ENCODE peak calls at places on chromosomes 4 and X, in five cellular contexts. One of them, this sample, is unnamed.

GRCh38 chr4:1514612-1515011 is 108.4 kb upstream of the NKX1-1 start:
- DNase-seq in foreskin fibroblast: no peak
- DNase-seq in astrocyte of the cerebellum: no peak
- DNase-seq in NT2/D1: no peak
- DNase-seq in fibroblast of mammary gland: no peak
- DNase-seq in this sample: no peak

GRCh38 chrX:134776844-134777370 is 118.6 kb upstream of the PLAC1 start:
- DNase-seq in astrocyte of the cerebellum: no peak
- DNase-seq in fibroblast of mammary gland: no peak
- DNase-seq in foreskin fibroblast: no peak
- DNase-seq in NT2/D1: no peak
- DNase-seq in this sample: no peak

GRCh38 chr4:48396043-48396442 is 54.7 kb downstream of the SLAIN2 start:
- DNase-seq in foreskin fibroblast: no peak
- DNase-seq in NT2/D1: no peak
- DNase-seq in fibroblast of mammary gland: no peak
- DNase-seq in astrocyte of the cerebellum: no peak
- DNase-seq in this sample: no peak

GRCh38 chr4:18366762-18367358 is 345.3 kb upstream of the LCORL start:
- DNase-seq in astrocyte of the cerebellum: peak
- DNase-seq in foreskin fibroblast: peak
- DNase-seq in fibroblast of mammary gland: peak
- DNase-seq in NT2/D1: peak
- DNase-seq in this sample: no peak

GRCh38 chrX:152480269-152481212 is 29.4 kb upstream of the GABRA3 start:
- DNase-seq in fibroblast of mammary gland: no peak
- DNase-seq in astrocyte of the cerebellum: no peak
- DNase-seq in foreskin fibroblast: no peak
- DNase-seq in NT2/D1: no peak
- DNase-seq in this sample: no peak

GRCh38 chrX:82320554-82320953 is 1118.7 kb downstream of the SH3BGRL start:
- DNase-seq in astrocyte of the cerebellum: no peak
- DNase-seq in fibroblast of mammary gland: no peak
- DNase-seq in foreskin fibroblast: no peak
- DNase-seq in NT2/D1: no peak
- DNase-seq in this sample: no peak

GRCh38 chr4:13219971-13220370 is 264.2 kb downstream of the RAB28 start:
- DNase-seq in astrocyte of the cerebellum: no peak
- DNase-seq in foreskin fibroblast: no peak
- DNase-seq in fibroblast of mammary gland: no peak
- DNase-seq in NT2/D1: no peak
- DNase-seq in this sample: no peak

GRCh38 chr4:109315818-109316217 is 13.4 kb upstream of the COL25A1 start:
- DNase-seq in astrocyte of the cerebellum: no peak
- DNase-seq in NT2/D1: no peak
- DNase-seq in foreskin fibroblast: no peak
- DNase-seq in fibroblast of mammary gland: no peak
- DNase-seq in this sample: no peak

GRCh38 chrX:121853762-121854613 is 806.6 kb downstream of the GLUD2 start:
- DNase-seq in foreskin fibroblast: no peak
- DNase-seq in fibroblast of mammary gland: no peak
- DNase-seq in NT2/D1: no peak
- DNase-seq in astrocyte of the cerebellum: no peak
- DNase-seq in this sample: no peak

GRCh38 chr4:80336582-80336981 is 1.1 kb downstream of the CFAP299 start:
- DNase-seq in foreskin fibroblast: no peak
- DNase-seq in NT2/D1: peak
- DNase-seq in fibroblast of mammary gland: peak
- DNase-seq in astrocyte of the cerebellum: no peak
- DNase-seq in this sample: no peak

GRCh38 chr4:173855015-173855414 is 325.0 kb upstream of the HAND2 start:
- DNase-seq in foreskin fibroblast: no peak
- DNase-seq in fibroblast of mammary gland: no peak
- DNase-seq in NT2/D1: no peak
- DNase-seq in astrocyte of the cerebellum: no peak
- DNase-seq in this sample: no peak

GRCh38 chr4:55553442-55553841 is 6.7 kb upstream of the CLOCK start:
- DNase-seq in fibroblast of mammary gland: peak
- DNase-seq in foreskin fibroblast: peak
- DNase-seq in astrocyte of the cerebellum: no peak
- DNase-seq in NT2/D1: no peak
- DNase-seq in this sample: peak

GRCh38 chrX:10327651-10328050 is 170.9 kb downstream of the CLCN4 start:
- DNase-seq in astrocyte of the cerebellum: no peak
- DNase-seq in fibroblast of mammary gland: peak
- DNase-seq in NT2/D1: no peak
- DNase-seq in foreskin fibroblast: no peak
- DNase-seq in this sample: no peak

GRCh38 chrX:45889471-45889870 is 655.8 kb downstream of the ZNF674 start:
- DNase-seq in foreskin fibroblast: peak
- DNase-seq in NT2/D1: no peak
- DNase-seq in astrocyte of the cerebellum: no peak
- DNase-seq in fibroblast of mammary gland: peak
- DNase-seq in this sample: peak

GRCh38 chrX:39883664-39884063 is 214.1 kb downstream of the BCOR start:
- DNase-seq in fibroblast of mammary gland: no peak
- DNase-seq in foreskin fibroblast: no peak
- DNase-seq in astrocyte of the cerebellum: no peak
- DNase-seq in NT2/D1: no peak
- DNase-seq in this sample: no peak

GRCh38 chr4:98452091-98452490 is 190.9 kb downstream of the RAP1GDS1 start:
- DNase-seq in NT2/D1: no peak
- DNase-seq in astrocyte of the cerebellum: no peak
- DNase-seq in foreskin fibroblast: no peak
- DNase-seq in fibroblast of mammary gland: peak
- DNase-seq in this sample: no peak

GRCh38 chr4:17814140-17814539 is 3.4 kb downstream of the NCAPG start:
- DNase-seq in fibroblast of mammary gland: peak
- DNase-seq in foreskin fibroblast: no peak
- DNase-seq in astrocyte of the cerebellum: no peak
- DNase-seq in NT2/D1: no peak
- DNase-seq in this sample: no peak

GRCh38 chr4:181757921-181758320 is 485.3 kb upstream of the TENM3 start:
- DNase-seq in foreskin fibroblast: no peak
- DNase-seq in fibroblast of mammary gland: no peak
- DNase-seq in astrocyte of the cerebellum: no peak
- DNase-seq in NT2/D1: no peak
- DNase-seq in this sample: no peak

GRCh38 chrX:114906978-114907510 is 110.4 kb downstream of the IL13RA2 start:
- DNase-seq in foreskin fibroblast: no peak
- DNase-seq in fibroblast of mammary gland: no peak
- DNase-seq in NT2/D1: peak
- DNase-seq in astrocyte of the cerebellum: no peak
- DNase-seq in this sample: no peak

GRCh38 chr4:26288308-26288982 is 32.4 kb upstream of the RBPJ start:
- DNase-seq in astrocyte of the cerebellum: no peak
- DNase-seq in NT2/D1: no peak
- DNase-seq in fibroblast of mammary gland: peak
- DNase-seq in foreskin fibroblast: peak
- DNase-seq in this sample: peak

GRCh38 chr4:113827285-113827684 is 65.7 kb upstream of the CAMK2D start:
- DNase-seq in astrocyte of the cerebellum: no peak
- DNase-seq in foreskin fibroblast: peak
- DNase-seq in NT2/D1: no peak
- DNase-seq in fibroblast of mammary gland: peak
- DNase-seq in this sample: no peak

GRCh38 chrX:136546369-136546768 is 14.4 kb downstream of the VGLL1 start:
- DNase-seq in NT2/D1: no peak
- DNase-seq in foreskin fibroblast: no peak
- DNase-seq in fibroblast of mammary gland: no peak
- DNase-seq in astrocyte of the cerebellum: no peak
- DNase-seq in this sample: no peak

GRCh38 chr4:108113229-108113628 is 55.5 kb downstream of the LEF1 start:
- DNase-seq in foreskin fibroblast: no peak
- DNase-seq in fibroblast of mammary gland: peak
- DNase-seq in astrocyte of the cerebellum: no peak
- DNase-seq in NT2/D1: no peak
- DNase-seq in this sample: no peak

GRCh38 chr4:24042094-24042493 is 152.2 kb upstream of the PPARGC1A start:
- DNase-seq in fibroblast of mammary gland: peak
- DNase-seq in astrocyte of the cerebellum: peak
- DNase-seq in foreskin fibroblast: peak
- DNase-seq in NT2/D1: no peak
- DNase-seq in this sample: peak

GRCh38 chr4:151485541-151486131 is 76.7 kb downstream of the FHIP1A start:
- DNase-seq in NT2/D1: peak
- DNase-seq in astrocyte of the cerebellum: no peak
- DNase-seq in fibroblast of mammary gland: no peak
- DNase-seq in foreskin fibroblast: no peak
- DNase-seq in this sample: no peak

GRCh38 chr4:119656986-119657635 is 28.5 kb upstream of the PDE5A start:
- DNase-seq in NT2/D1: no peak
- DNase-seq in astrocyte of the cerebellum: no peak
- DNase-seq in foreskin fibroblast: peak
- DNase-seq in fibroblast of mammary gland: peak
- DNase-seq in this sample: no peak

GRCh38 chrX:106752101-106752678 is 25.7 kb downstream of the RNF128 start:
- DNase-seq in foreskin fibroblast: peak
- DNase-seq in NT2/D1: no peak
- DNase-seq in astrocyte of the cerebellum: no peak
- DNase-seq in fibroblast of mammary gland: peak
- DNase-seq in this sample: no peak

GRCh38 chrX:112967341-112967740 is 126.7 kb upstream of the AMOT start:
- DNase-seq in fibroblast of mammary gland: no peak
- DNase-seq in astrocyte of the cerebellum: peak
- DNase-seq in NT2/D1: no peak
- DNase-seq in foreskin fibroblast: no peak
- DNase-seq in this sample: no peak

GRCh38 chr4:165199722-165200121 is 7.6 kb upstream of the KLHL2 start:
- DNase-seq in foreskin fibroblast: no peak
- DNase-seq in NT2/D1: no peak
- DNase-seq in fibroblast of mammary gland: no peak
- DNase-seq in astrocyte of the cerebellum: peak
- DNase-seq in this sample: no peak

GRCh38 chr4:116358633-116359222 is 726.6 kb downstream of the TRAM1L1 start:
- DNase-seq in NT2/D1: peak
- DNase-seq in fibroblast of mammary gland: peak
- DNase-seq in astrocyte of the cerebellum: peak
- DNase-seq in foreskin fibroblast: peak
- DNase-seq in this sample: peak

GRCh38 chr4:14043203-14043602 is 415.7 kb upstream of the BOD1L1 start:
- DNase-seq in astrocyte of the cerebellum: no peak
- DNase-seq in foreskin fibroblast: no peak
- DNase-seq in NT2/D1: no peak
- DNase-seq in fibroblast of mammary gland: no peak
- DNase-seq in this sample: no peak

GRCh38 chr4:13919021-13919441 is 291.5 kb upstream of the BOD1L1 start:
- DNase-seq in foreskin fibroblast: peak
- DNase-seq in fibroblast of mammary gland: peak
- DNase-seq in astrocyte of the cerebellum: no peak
- DNase-seq in NT2/D1: no peak
- DNase-seq in this sample: peak

GRCh38 chr4:89897867-89898266 is 3.2 kb downstream of the MMRN1 start:
- DNase-seq in foreskin fibroblast: no peak
- DNase-seq in NT2/D1: no peak
- DNase-seq in fibroblast of mammary gland: no peak
- DNase-seq in astrocyte of the cerebellum: no peak
- DNase-seq in this sample: no peak

DNA sequence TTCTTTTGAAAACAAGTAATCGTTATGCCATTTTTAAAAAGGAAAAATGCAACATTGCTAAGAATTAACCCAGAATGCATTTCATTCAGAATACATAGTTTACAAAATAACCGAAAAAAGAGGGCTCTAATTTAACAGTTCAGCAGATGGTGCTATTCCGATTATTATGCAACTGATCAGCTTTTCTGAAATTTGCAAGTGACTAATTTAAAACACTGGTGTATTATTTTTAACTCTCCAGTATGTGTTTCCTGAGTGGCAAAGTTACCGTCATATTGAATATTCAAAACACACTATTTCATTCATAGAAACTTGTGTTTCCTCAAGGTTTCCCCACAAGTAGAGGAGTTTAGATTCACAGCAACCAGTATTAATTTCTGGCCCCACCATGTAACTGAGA is 21.1 kb downstream of the ZBTB49 start:
- DNase-seq in NT2/D1: no peak
- DNase-seq in astrocyte of the cerebellum: no peak
- DNase-seq in fibroblast of mammary gland: no peak
- DNase-seq in foreskin fibroblast: no peak
- DNase-seq in this sample: no peak
- H3K4me3 ChIP-seq in NT2/D1: no peak
- H3K4me3 ChIP-seq in astrocyte of the cerebellum: no peak
- H3K4me3 ChIP-seq in fibroblast of mammary gland: no peak
- H3K4me3 ChIP-seq in foreskin fibroblast: no peak
- H3K4me3 ChIP-seq in this sample: no peak

GRCh38 chrX:44544036-44544435 is 1.4 kb upstream of the FUNDC1 start:
- DNase-seq in fibroblast of mammary gland: no peak
- DNase-seq in NT2/D1: no peak
- DNase-seq in foreskin fibroblast: no peak
- DNase-seq in astrocyte of the cerebellum: no peak
- DNase-seq in this sample: no peak

GRCh38 chrX:44542567-44543325 is at the start of gene FUNDC1:
- DNase-seq in foreskin fibroblast: peak
- DNase-seq in astrocyte of the cerebellum: peak
- DNase-seq in NT2/D1: peak
- DNase-seq in fibroblast of mammary gland: peak
- DNase-seq in this sample: peak
- H3K4me3 ChIP-seq in foreskin fibroblast: peak
- H3K4me3 ChIP-seq in astrocyte of the cerebellum: peak
- H3K4me3 ChIP-seq in NT2/D1: peak
- H3K4me3 ChIP-seq in fibroblast of mammary gland: peak
- H3K4me3 ChIP-seq in this sample: peak

DNA sequence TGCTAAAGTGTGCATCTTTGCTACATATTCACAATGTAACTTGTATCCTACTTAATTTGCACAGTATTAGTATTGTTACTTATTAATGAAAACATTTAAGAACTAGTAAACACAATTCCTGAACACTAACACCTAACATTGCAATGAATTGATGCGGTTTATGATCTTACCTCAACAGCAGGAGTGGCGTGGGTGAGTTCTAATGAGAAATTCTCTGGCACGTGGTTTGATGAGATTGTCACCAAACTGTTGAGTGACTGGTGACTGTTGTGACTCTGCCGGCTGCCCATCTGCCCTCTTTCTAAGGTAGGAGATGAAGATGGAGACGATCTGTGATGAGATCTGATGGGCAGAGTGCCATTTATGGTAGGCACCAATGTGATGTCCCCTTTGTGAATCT is 2.9 kb downstream of the PCDH18 start:
- DNase-seq in fibroblast of mammary gland: no peak
- DNase-seq in NT2/D1: no peak
- DNase-seq in astrocyte of the cerebellum: no peak
- DNase-seq in foreskin fibroblast: no peak
- DNase-seq in this sample: no peak
- H3K4me3 ChIP-seq in fibroblast of mammary gland: peak
- H3K4me3 ChIP-seq in NT2/D1: no peak
- H3K4me3 ChIP-seq in astrocyte of the cerebellum: peak
- H3K4me3 ChIP-seq in foreskin fibroblast: peak
- H3K4me3 ChIP-seq in this sample: peak

DNA sequence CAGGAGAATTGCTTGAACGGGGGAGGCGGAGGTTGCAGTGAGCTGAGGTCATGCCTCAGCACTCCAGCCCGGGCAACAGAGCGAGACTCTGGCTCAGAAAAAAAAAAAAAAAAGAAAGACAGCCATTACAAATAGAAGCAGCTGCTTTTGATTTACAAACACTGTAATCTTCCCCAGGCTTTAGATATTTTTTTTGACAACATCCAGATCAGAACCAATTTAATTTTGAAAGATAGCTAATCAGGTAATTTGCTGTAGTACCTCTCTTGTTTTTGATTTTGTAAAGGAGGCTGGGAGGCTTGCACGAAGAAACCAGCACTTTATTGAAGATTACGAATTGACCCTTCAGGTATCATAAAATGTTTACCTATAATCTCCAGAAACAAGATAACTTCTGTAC is 107.0 kb downstream of the LDB2 start:
- DNase-seq in foreskin fibroblast: no peak
- DNase-seq in NT2/D1: no peak
- DNase-seq in fibroblast of mammary gland: no peak
- DNase-seq in astrocyte of the cerebellum: no peak
- DNase-seq in this sample: no peak
- H3K4me3 ChIP-seq in foreskin fibroblast: no peak
- H3K4me3 ChIP-seq in NT2/D1: no peak
- H3K4me3 ChIP-seq in fibroblast of mammary gland: no peak
- H3K4me3 ChIP-seq in astrocyte of the cerebellum: no peak
- H3K4me3 ChIP-seq in this sample: no peak